ENCODE peak calls at places on chromosomes 3 and 15, in four cellular contexts. L is SK-N-SH, B is GM12878, T is H1. Q is an unnamed sample.

GRCh38 chr3:61666615-61667320 is 105.4 kb downstream of the PTPRG start:
- DNase-seq in L (no peak), B (no peak), T (no peak), Q (no peak)

GRCh38 chr15:61281328-61281727 is 52.2 kb upstream of the RORA start:
- DNase-seq in L (no peak), B (no peak), T (no peak), Q (no peak)

GRCh38 chr3:68973635-68974034 is 39.8 kb downstream of the EOGT start:
- DNase-seq in L (no peak), B (no peak), T (no peak), Q (no peak)

GRCh38 chr3:178435575-178435974 is 100.7 kb upstream of the KCNMB2 start:
- DNase-seq in L (no peak), B (no peak), T (no peak), Q (no peak)

GRCh38 chr15:72222433-72222832 is 8.6 kb downstream of the PKM start:
- DNase-seq in L (no peak), B (no peak), T (no peak), Q (no peak)

GRCh38 chr3:121749276-121750086 is at the start of gene GOLGB1:
- DNase-seq in L (peak; percentile 89), B (peak; percentile 100), T (peak; percentile 92), Q (peak; percentile 90)

GRCh38 chr3:190155752-190156151 is 35.1 kb upstream of the P3H2 start:
- DNase-seq in L (no peak), B (no peak), T (no peak), Q (no peak)

GRCh38 chr3:150736316-150736719 is 26.7 kb downstream of the SIAH2 start:
- DNase-seq in L (no peak), B (no peak), T (no peak), Q (no peak)

GRCh38 chr15:72758195-72758594 is 25.4 kb downstream of the ADPGK start:
- DNase-seq in L (no peak), B (no peak), T (no peak), Q (no peak)

GRCh38 chr15:75065467-75065850 is 42.1 kb downstream of the PPCDC start:
- DNase-seq in L (no peak), B (no peak), T (no peak), Q (peak; percentile 39)

GRCh38 chr15:52348056-52348745 is 52.6 kb upstream of the MYO5C start:
- DNase-seq in L (no peak), B (no peak), T (no peak), Q (no peak)

GRCh38 chr15:78004919-78005634 is 72.4 kb downstream of the TBC1D2B start:
- DNase-seq in L (peak; percentile 80), B (no peak), T (no peak), Q (no peak)

GRCh38 chr3:73552700-73553099 is 72.0 kb downstream of the PDZRN3 start:
- DNase-seq in L (no peak), B (no peak), T (no peak), Q (no peak)

GRCh38 chr15:39426552-39427532 is 154.0 kb upstream of the THBS1 start:
- DNase-seq in L (peak; percentile 41), B (peak; percentile 69), T (no peak), Q (peak; percentile 36)

GRCh38 chr15:101049856-101050646 is 130.9 kb downstream of the LRRK1 start:
- DNase-seq in L (peak; percentile 50), B (no peak), T (peak; percentile 38), Q (no peak)

GRCh38 chr3:102926618-102927017 is 491.8 kb downstream of the ZPLD1 start:
- DNase-seq in L (no peak), B (no peak), T (no peak), Q (no peak)

DNA sequence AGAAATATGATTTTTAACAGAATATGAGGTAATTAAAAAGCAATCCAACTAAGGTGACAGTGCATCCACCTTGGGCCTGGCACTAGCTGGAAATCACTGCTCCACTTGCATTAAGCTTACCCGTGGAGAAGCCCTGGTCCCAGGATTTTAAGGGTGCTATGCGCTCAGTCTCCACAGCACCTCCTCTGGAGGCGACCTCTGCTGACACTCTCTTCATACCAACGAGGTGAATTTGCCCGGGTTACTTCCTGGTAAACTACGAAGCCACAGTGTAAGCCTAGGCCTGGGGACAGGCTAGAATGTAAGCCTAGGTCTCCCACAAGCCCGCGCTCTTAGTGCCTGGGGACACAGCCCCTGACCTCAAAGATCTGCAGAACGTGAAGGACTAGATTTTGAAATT is 793 bp downstream of the APOD start:
- DNase-seq in L (no peak), B (no peak), T (no peak), Q (no peak)
- TF ChIP-seq NRF1 in L (no peak), B (no peak), T (no peak), Q (no peak)

DNA sequence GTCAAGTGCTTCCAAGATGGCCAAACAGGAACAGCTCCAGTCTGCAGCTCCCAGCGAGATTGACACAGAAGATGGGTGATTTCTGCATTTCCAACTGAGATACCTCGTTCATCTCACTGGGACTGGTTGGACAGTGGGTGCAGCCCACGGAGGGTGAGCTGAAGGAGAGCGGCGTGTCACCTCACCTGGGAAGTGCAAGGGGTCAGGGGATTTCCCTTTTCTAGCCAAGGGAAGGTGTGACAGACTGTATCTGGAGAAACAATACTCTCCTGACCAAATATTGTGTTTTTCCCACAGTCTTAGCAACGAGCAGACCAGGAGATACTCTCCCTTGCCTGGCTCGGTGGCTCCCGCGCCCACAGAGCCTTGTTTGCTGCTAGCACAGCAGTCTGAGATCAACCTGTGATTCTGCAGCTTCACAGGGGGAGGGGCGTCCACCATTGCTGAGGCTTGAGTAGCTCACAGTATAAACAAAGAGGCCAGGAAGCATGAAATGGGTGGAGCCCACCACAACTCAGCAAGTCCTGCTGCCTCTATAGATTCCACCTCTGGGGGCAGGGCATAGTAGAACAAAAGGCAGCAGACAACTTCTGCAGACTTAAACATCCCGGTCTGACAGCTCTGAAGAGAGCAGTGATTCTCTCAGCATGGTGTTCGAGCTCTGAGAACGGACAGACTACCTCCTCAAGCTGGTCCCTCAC is 293.5 kb upstream of the SUCLG2 start:
- DNase-seq in L (no peak), B (no peak), T (peak; percentile 48), Q (no peak)
- TF ChIP-seq NRF1 in L (no peak), B (no peak), T (no peak), Q (no peak)

GRCh38 chr3:183555541-183556081 is at the start of gene KLHL6:
- DNase-seq in L (no peak), B (peak; percentile 64), T (no peak), Q (peak; percentile 40)
- TF ChIP-seq NRF1 in L (no peak), B (no peak), T (no peak), Q (peak; percentile 17)

DNA sequence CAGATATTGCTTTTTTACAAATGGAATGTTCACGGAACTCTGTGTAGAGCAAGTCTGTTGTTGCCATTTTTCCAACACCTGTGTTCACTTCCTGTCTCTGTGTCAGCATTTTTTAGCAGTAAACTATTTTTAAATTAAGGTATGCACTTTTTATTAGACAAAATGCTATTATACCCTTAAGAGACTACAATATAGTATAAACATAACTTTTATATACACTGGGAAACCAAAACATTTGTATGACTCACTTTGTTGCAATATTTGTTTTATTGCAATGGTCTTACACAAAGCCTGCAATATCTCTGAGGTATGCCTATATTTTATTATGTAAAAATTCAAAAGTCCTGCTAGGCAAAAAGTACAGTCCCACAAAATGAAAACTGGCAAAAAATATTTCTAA is 39.8 kb upstream of the FGF7 start:
- DNase-seq in L (no peak), B (no peak), T (no peak), Q (no peak)
- TF ChIP-seq NRF1 in L (no peak), B (no peak), T (no peak), Q (no peak)

GRCh38 chr3:56351496-56351895 is 116.8 kb downstream of the ERC2 start:
- DNase-seq in L (no peak), B (no peak), T (no peak), Q (no peak)

GRCh38 chr3:56342475-56342874 is 125.8 kb downstream of the ERC2 start:
- DNase-seq in L (no peak), B (no peak), T (no peak), Q (no peak)

GRCh38 chr3:56347219-56347871 is 120.9 kb downstream of the ERC2 start:
- DNase-seq in L (peak; percentile 10), B (no peak), T (peak; percentile 96), Q (peak; percentile 47)
- TF ChIP-seq NRF1 in L (no peak), B (no peak), T (no peak), Q (no peak)

GRCh38 chr3:77323616-77324015 is 283.7 kb downstream of the ROBO2 start:
- DNase-seq in L (no peak), B (no peak), T (no peak), Q (no peak)

GRCh38 chr3:77325702-77326101 is 285.8 kb downstream of the ROBO2 start:
- DNase-seq in L (no peak), B (no peak), T (no peak), Q (no peak)

GRCh38 chr3:77325280-77325679 is 285.4 kb downstream of the ROBO2 start:
- DNase-seq in L (no peak), B (no peak), T (no peak), Q (no peak)

GRCh38 chr3:77321646-77322045 is 281.7 kb downstream of the ROBO2 start:
- DNase-seq in L (no peak), B (no peak), T (no peak), Q (no peak)

DNA sequence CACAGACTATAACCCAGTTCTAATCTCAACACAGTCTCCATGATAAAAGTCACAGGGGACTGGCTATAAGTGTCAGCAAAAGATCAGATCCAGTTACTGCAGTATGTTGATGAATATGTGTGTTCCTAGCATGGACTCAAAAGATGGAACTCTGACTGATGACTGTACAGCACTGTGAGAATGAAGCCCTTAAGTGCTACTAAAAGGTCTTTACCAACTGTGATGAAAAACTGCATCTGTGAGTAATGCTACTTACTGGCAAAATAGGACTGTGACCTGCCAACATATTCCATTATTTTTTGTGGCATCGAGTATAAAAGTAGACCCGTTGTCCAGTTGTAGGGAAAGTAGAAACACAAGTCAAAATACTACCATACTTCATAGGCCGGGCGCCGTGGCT is 284.2 kb downstream of the ROBO2 start:
- DNase-seq in L (no peak), B (no peak), T (no peak), Q (no peak)
- TF ChIP-seq NRF1 in L (no peak), B (no peak), T (no peak), Q (no peak)

GRCh38 chr3:25592510-25592968 is 72.2 kb downstream of the TOP2B start:
- DNase-seq in L (no peak), B (no peak), T (no peak), Q (peak; percentile 90)
- TF ChIP-seq NRF1 in L (no peak), B (no peak), T (no peak), Q (no peak)

GRCh38 chr3:45775571-45776290 is 20.6 kb downstream of the SLC6A20 start:
- DNase-seq in L (no peak), B (no peak), T (no peak), Q (no peak)
- TF ChIP-seq NRF1 in L (no peak), B (no peak), T (no peak), Q (no peak)

DNA sequence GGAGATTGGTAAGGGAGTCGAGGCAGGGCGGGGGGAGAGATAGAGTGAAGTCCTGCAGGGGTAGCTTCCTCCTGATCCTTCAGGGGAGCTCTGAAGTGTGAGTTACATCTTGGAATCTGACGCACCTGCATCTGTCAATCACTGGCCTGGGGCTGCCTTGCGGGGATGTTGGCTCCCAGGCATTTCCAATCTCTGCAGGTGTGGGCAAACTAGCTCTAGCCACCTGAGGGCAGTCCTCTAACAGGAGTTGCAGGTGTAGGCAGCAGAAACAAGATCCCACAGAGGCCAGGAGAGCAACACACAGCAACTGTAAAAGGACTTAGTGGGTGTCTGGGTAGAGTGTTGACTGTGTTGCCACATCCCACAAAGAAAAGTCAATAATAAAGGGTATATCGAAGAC is 63.6 kb downstream of the ZNF621 start:
- DNase-seq in L (no peak), B (no peak), T (no peak), Q (no peak)
- TF ChIP-seq NRF1 in L (no peak), B (no peak), T (no peak), Q (no peak)

GRCh38 chr3:173395412-173396181 is 1.9 kb upstream of the NLGN1 start:
- DNase-seq in L (peak; percentile 84), B (no peak), T (peak; percentile 85), Q (peak; percentile 13)
- TF ChIP-seq NRF1 in L (no peak), B (no peak), T (no peak), Q (no peak)

Q was measured in K562.